ENCODE peak calls at places on chromosomes 16 and 17, in ten cellular contexts. O is AG04450, L is heart right ventricle, I is upper lobe of right lung, V is hepatocyte, N is left ventricle myocardium inferior, E is lung, U is tibial nerve, P is ovary, K is ascending aorta. J is an unnamed sample.

GRCh38 chr17:82022310-82022980 is at the start of gene CENPX:
- DNase-seq in E (no peak), L (no peak), N (no peak), U (no peak), P (no peak), K (no peak), I (no peak), O (no peak), V (no peak), J (no peak)

GRCh38 chr17:37067555-37068111 is 118.9 kb downstream of the AATF start:
- DNase-seq in O (peak), V (peak), K (no peak), U (peak), L (no peak), I (no peak), N (peak), E (peak), P (peak), J (no peak)

GRCh38 chr17:32486701-32487459 is at the start of gene CDK5R1:
- DNase-seq in U (no peak), I (peak), L (peak), N (peak), V (peak), P (peak), O (no peak), K (no peak), E (peak), J (peak)

GRCh38 chr17:80866050-80866793 is 125.4 kb upstream of the CHMP6 start:
- DNase-seq in I (no peak), K (peak), E (peak), L (peak), V (peak), O (peak), P (peak), U (peak), N (peak), J (peak)

GRCh38 chr17:45423936-45424335 is 8.7 kb downstream of the ARHGAP27 start:
- DNase-seq in V (no peak), N (no peak), U (no peak), I (peak), L (no peak), K (no peak), E (no peak), P (no peak), O (no peak), J (no peak)

GRCh38 chr17:60086822-60087591 is 8.3 kb upstream of the HEATR6 start:
- DNase-seq in O (no peak), L (no peak), V (no peak), E (peak), I (peak), P (no peak), N (no peak), U (no peak), K (no peak), J (no peak)

GRCh38 chr16:55672471-55672870 is 16.7 kb downstream of the SLC6A2 start:
- DNase-seq in P (no peak), U (peak), O (no peak), K (no peak), N (peak), I (no peak), V (no peak), E (no peak), L (peak), J (peak)

GRCh38 chr17:16217002-16217635 is at the start of gene PIGL:
- DNase-seq in I (peak), U (peak), P (peak), L (peak), N (peak), E (peak), O (peak), V (peak), K (peak), J (peak)

GRCh38 chr16:48053346-48053745 is 102.4 kb downstream of the ABCC12 start:
- DNase-seq in U (no peak), N (no peak), E (peak), I (peak), P (peak), L (no peak), V (peak), O (peak), K (no peak), J (peak)

GRCh38 chr17:35679007-35679682 is 52.3 kb upstream of the RASL10B start:
- DNase-seq in I (no peak), N (no peak), K (no peak), V (no peak), E (no peak), P (no peak), L (no peak), O (no peak), U (no peak), J (no peak)

GRCh38 chr16:5017678-5017969 is 16.1 kb downstream of the NAGPA start:
- DNase-seq in O (no peak), E (no peak), I (no peak), N (no peak), P (no peak), L (no peak), V (no peak), K (no peak), U (no peak), J (no peak)

GRCh38 chr16:89629827-89630610 is 16.6 kb downstream of the DPEP1 start:
- DNase-seq in P (no peak), O (no peak), K (no peak), N (no peak), E (no peak), I (no peak), U (no peak), V (no peak), L (no peak), J (no peak)

GRCh38 chr17:37391146-37391545 is 15.4 kb downstream of the C17orf78 start:
- DNase-seq in I (no peak), P (no peak), V (no peak), E (no peak), L (no peak), U (no peak), K (no peak), N (no peak), O (no peak), J (no peak)

GRCh38 chr17:19904924-19905323 is 37.2 kb upstream of the ULK2 start:
- DNase-seq in U (peak), V (no peak), P (no peak), O (no peak), K (no peak), N (peak), E (no peak), L (no peak), I (peak), J (peak)

GRCh38 chr16:50820225-50820624 is 78.3 kb downstream of the CYLD start:
- DNase-seq in N (no peak), I (no peak), K (no peak), L (no peak), V (no peak), P (no peak), O (no peak), U (no peak), E (no peak), J (no peak)

GRCh38 chr16:23374721-23375120 is 72.6 kb downstream of the SCNN1B start:
- DNase-seq in I (peak), K (no peak), E (peak), V (no peak), O (no peak), L (no peak), U (no peak), P (no peak), N (no peak), J (no peak)

GRCh38 chr17:63943745-63944144 is 11.6 kb upstream of the CD79B start:
- DNase-seq in O (no peak), N (no peak), I (no peak), P (no peak), L (no peak), K (no peak), U (no peak), E (no peak), V (no peak), J (no peak)

GRCh38 chr17:63944736-63945499 is 12.8 kb upstream of the CD79B start:
- DNase-seq in V (no peak), E (no peak), U (no peak), I (no peak), P (no peak), O (no peak), N (no peak), L (no peak), K (no peak), J (no peak)

GRCh38 chr17:63947711-63948330 is 15.7 kb upstream of the CD79B start:
- DNase-seq in V (no peak), P (no peak), I (no peak), N (no peak), E (no peak), O (no peak), L (no peak), U (no peak), K (no peak), J (no peak)

GRCh38 chr17:63946440-63947363 is 14.6 kb upstream of the CD79B start:
- DNase-seq in O (no peak), V (peak), E (peak), U (no peak), P (peak), L (peak), N (no peak), I (no peak), K (no peak), J (peak)

GRCh38 chr17:63945851-63946439 is 13.8 kb upstream of the CD79B start:
- DNase-seq in U (no peak), O (no peak), E (no peak), L (no peak), I (no peak), P (no peak), N (no peak), V (no peak), K (no peak), J (no peak)
- H3K27ac ChIP-seq in U (peak), O (no peak), E (no peak), L (no peak), I (no peak), P (no peak), N (no peak), V (no peak), K (no peak), J (no peak)

GRCh38 chr17:75010683-75011406 is 1.6 kb upstream of the MRPL58 start:
- DNase-seq in E (no peak), P (peak), L (peak), V (peak), I (no peak), K (no peak), N (peak), U (no peak), O (no peak), J (no peak)

GRCh38 chr17:75011788-75012319 is 616 bp upstream of the MRPL58 start:
- DNase-seq in O (no peak), K (peak), L (peak), U (peak), N (peak), I (no peak), V (peak), E (peak), P (peak), J (peak)

GRCh38 chr17:75009139-75009724 is 3.2 kb upstream of the MRPL58 start:
- DNase-seq in P (no peak), K (no peak), E (no peak), V (no peak), L (no peak), I (no peak), O (no peak), N (no peak), U (no peak), J (no peak)

GRCh38 chr17:75013077-75013391 is 564 bp downstream of the MRPL58 start:
- DNase-seq in L (no peak), K (no peak), N (no peak), P (no peak), E (no peak), V (no peak), U (no peak), I (no peak), O (no peak), J (no peak)

DNA sequence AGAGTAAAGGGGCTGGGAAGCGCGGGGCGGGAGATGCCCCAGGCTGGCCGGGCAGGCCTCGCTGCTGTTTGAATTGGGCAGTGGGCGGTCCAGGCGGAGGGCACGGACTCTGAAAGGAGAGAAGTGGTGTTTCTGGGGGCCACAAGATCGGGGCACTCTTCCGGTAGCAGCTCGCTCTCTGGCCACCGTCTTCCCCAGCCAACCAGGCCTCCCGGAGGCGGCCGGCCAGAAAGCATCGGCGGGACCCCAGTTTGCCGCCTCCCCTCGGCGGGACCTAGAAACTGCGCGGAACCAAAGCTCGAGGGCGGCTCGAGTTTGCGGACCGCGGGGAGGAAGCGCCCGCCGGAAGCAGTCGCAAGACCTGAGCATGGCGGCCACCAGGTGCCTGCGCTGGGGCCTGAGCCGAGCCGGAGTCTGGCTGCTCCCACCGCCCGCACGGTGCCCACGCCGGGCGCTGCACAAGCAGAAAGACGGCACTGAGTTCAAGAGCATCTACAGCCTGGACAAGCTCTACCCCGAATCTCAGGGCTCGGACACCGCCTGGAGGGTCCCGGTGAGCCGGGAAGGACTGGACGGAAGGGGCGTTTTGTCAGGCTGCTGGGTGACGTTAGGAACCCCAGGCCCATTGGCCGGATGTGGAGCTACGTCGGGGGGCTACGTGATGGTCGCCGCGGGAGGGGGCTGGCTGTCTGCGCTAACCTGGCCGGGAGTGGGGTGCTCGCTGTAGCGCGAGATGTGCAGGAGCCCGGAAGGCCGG is at the start of gene MRPL58:
- DNase-seq in L (peak), O (peak), P (peak), K (peak), V (peak), E (peak), I (peak), N (peak), U (peak), J (peak)
- TF ChIP-seq CTCF in L (peak), O (peak), P (no peak), K (peak), V (peak), E (peak), I (peak), N (peak), U (peak), J (peak)

DNA sequence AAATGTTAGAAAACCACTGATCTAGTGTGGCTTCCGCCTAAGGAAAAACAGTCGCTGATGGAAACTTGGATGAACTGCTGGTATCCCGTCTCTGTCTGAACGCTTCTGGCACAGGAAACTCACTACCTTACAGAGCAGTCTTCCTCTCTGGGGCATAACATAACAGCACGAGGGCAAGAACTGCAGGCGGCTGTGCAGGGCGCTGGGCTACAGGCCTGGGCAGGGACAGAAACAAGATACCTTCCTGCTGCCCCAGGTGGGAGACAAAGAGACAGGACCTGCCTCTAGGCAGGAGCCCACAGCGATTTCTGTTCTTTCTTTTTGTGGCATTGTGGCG is 10.5 kb downstream of the MXRA7 start:
- DNase-seq in V (no peak), E (no peak), O (no peak), P (no peak), U (no peak), N (no peak), L (no peak), I (no peak), K (no peak), J (no peak)
- H3K27ac ChIP-seq in V (peak), E (peak), O (peak), P (peak), U (peak), N (peak), L (peak), I (peak), K (peak), J (peak)

GRCh38 chr17:13940858-13941665 is 128.2 kb upstream of the COX10 start:
- DNase-seq in P (no peak), O (no peak), I (no peak), N (no peak), L (no peak), K (no peak), E (no peak), U (no peak), V (no peak), J (peak)
- TF ChIP-seq CTCF in P (no peak), O (no peak), I (no peak), N (no peak), L (no peak), K (no peak), E (no peak), U (no peak), V (no peak), J (no peak)

DNA sequence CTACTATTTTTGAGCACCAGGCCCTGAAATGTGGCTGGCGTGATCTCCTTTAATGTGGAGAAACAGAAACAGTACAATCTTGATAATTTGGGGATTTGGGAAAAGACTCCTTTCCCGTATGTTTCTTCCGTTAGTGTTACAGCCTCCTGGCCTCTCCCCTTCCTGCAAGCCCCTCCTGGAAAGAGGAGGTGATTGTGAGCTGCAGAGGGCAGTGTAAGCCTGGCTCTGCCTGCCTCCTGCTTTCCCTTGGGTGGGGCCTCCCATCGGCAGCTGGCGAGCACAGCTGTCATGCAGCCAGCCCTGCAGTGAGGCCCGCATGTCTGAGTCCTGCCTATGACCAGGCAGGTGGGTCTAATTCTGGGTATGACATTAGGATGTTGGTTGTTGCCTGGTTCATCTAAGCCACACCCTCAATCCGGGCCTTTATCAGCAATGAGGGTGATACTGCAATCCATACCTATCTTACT is 48.7 kb upstream of the WSB1 start:
- DNase-seq in N (peak), L (peak), E (peak), K (peak), O (peak), V (peak), P (peak), I (peak), U (peak), J (peak)
- H3K27ac ChIP-seq in N (peak), L (peak), E (peak), K (peak), O (peak), V (peak), P (no peak), I (peak), U (peak), J (peak)

GRCh38 chr17:68463211-68463990 is 6.1 kb upstream of the WIPI1 start:
- DNase-seq in L (no peak), E (no peak), U (no peak), I (no peak), P (no peak), O (no peak), K (no peak), N (no peak), V (no peak), J (no peak)
- TF ChIP-seq CTCF in L (no peak), E (no peak), U (no peak), I (no peak), P (peak), O (no peak), K (no peak), N (peak), V (no peak), J (no peak)

GRCh38 chr17:50205111-50205821 is 3.8 kb upstream of the COL1A1 start:
- DNase-seq in V (no peak), I (no peak), K (no peak), P (peak), E (no peak), O (no peak), N (peak), L (peak), U (peak), J (no peak)

GRCh38 chr17:50203589-50204345 is 2.3 kb upstream of the COL1A1 start:
- DNase-seq in K (no peak), I (no peak), L (no peak), N (no peak), P (no peak), E (no peak), U (no peak), V (peak), O (peak), J (no peak)

GRCh38 chr17:50203086-50203485 is 1.7 kb upstream of the COL1A1 start:
- DNase-seq in I (no peak), E (no peak), P (no peak), N (no peak), U (no peak), K (no peak), O (no peak), L (no peak), V (no peak), J (no peak)

GRCh38 chr17:50205931-50206505 is 4.6 kb upstream of the COL1A1 start:
- DNase-seq in I (no peak), K (no peak), O (no peak), E (no peak), V (no peak), U (peak), N (no peak), L (no peak), P (peak), J (no peak)

GRCh38 chr17:50204431-50204830 is 3.0 kb upstream of the COL1A1 start:
- DNase-seq in N (no peak), K (no peak), I (no peak), V (no peak), L (no peak), U (peak), E (no peak), O (no peak), P (no peak), J (no peak)
- H3K27ac ChIP-seq in N (no peak), K (no peak), I (no peak), V (peak), L (no peak), U (no peak), E (no peak), O (peak), P (no peak), J (no peak)

GRCh38 chr16:1781758-1782407 is 488 bp downstream of the SPSB3 start:
- DNase-seq in U (no peak), O (no peak), P (peak), K (no peak), N (no peak), E (no peak), L (no peak), V (no peak), I (no peak), J (no peak)
- TF ChIP-seq CTCF in U (no peak), O (peak), P (no peak), K (no peak), N (peak), E (no peak), L (no peak), V (no peak), I (no peak), J (no peak)

J was measured in testis.